ENCODE peak calls at places on chromosomes 4 and X, in four cellular contexts. One of them, this sample, is unnamed.

GRCh38 chr4:97317691-97318090 is 825.6 kb downstream of the STPG2 start:
- DNase-seq in HCT116: no peak
- DNase-seq in Karpas-422: no peak
- DNase-seq in hepatocyte: no peak
- DNase-seq in this sample: no peak

GRCh38 chr4:15665738-15666365 is 10.7 kb upstream of the FBXL5 start:
- DNase-seq in HCT116: peak; percentile 63
- DNase-seq in Karpas-422: no peak
- DNase-seq in hepatocyte: peak; percentile 21
- DNase-seq in this sample: no peak

GRCh38 chr4:16139066-16139945 is 55.5 kb upstream of the PROM1 start:
- DNase-seq in HCT116: no peak
- DNase-seq in Karpas-422: no peak
- DNase-seq in hepatocyte: no peak
- DNase-seq in this sample: no peak

GRCh38 chr4:101141230-101141629 is 206.1 kb downstream of the PPP3CA start:
- DNase-seq in HCT116: no peak
- DNase-seq in Karpas-422: no peak
- DNase-seq in hepatocyte: no peak
- DNase-seq in this sample: no peak

GRCh38 chr4:141124224-141124623 is 9.0 kb downstream of the RNF150 start:
- DNase-seq in HCT116: no peak
- DNase-seq in Karpas-422: no peak
- DNase-seq in hepatocyte: no peak
- DNase-seq in this sample: no peak

GRCh38 chrX:84133023-84133422 is 55.0 kb downstream of the RPS6KA6 start:
- DNase-seq in HCT116: no peak
- DNase-seq in Karpas-422: no peak
- DNase-seq in hepatocyte: no peak
- DNase-seq in this sample: no peak

GRCh38 chr4:129189630-129190029 is 93.7 kb downstream of the C4orf33 start:
- DNase-seq in HCT116: no peak
- DNase-seq in Karpas-422: no peak
- DNase-seq in hepatocyte: no peak
- DNase-seq in this sample: no peak

GRCh38 chr4:170391066-170391754 is 301.5 kb upstream of the AADAT start:
- DNase-seq in HCT116: no peak
- DNase-seq in Karpas-422: no peak
- DNase-seq in hepatocyte: no peak
- DNase-seq in this sample: no peak

GRCh38 chr4:26287748-26288147 is 33.1 kb upstream of the RBPJ start:
- DNase-seq in HCT116: no peak
- DNase-seq in Karpas-422: no peak
- DNase-seq in hepatocyte: no peak
- DNase-seq in this sample: no peak

GRCh38 chrX:114532093-114532805 is 51.6 kb upstream of the HTR2C start:
- DNase-seq in HCT116: no peak
- DNase-seq in Karpas-422: no peak
- DNase-seq in hepatocyte: no peak
- DNase-seq in this sample: no peak

GRCh38 chrX:39244146-39244545 is 442.9 kb downstream of the MID1IP1 start:
- DNase-seq in HCT116: no peak
- DNase-seq in Karpas-422: no peak
- DNase-seq in hepatocyte: no peak
- DNase-seq in this sample: no peak

GRCh38 chr4:98687876-98688275 is 29.5 kb upstream of the TSPAN5 start:
- DNase-seq in HCT116: no peak
- DNase-seq in Karpas-422: no peak
- DNase-seq in hepatocyte: no peak
- DNase-seq in this sample: no peak

GRCh38 chr4:90002406-90003040 is 107.9 kb downstream of the MMRN1 start:
- DNase-seq in HCT116: no peak
- DNase-seq in Karpas-422: no peak
- DNase-seq in hepatocyte: no peak
- DNase-seq in this sample: no peak

GRCh38 chr4:81723044-81723884 is 251.6 kb upstream of the RASGEF1B start:
- DNase-seq in HCT116: no peak
- DNase-seq in Karpas-422: no peak
- DNase-seq in hepatocyte: no peak
- DNase-seq in this sample: no peak
- H3K4me2 ChIP-seq in HCT116: no peak overlapping the region
- H3K4me2 ChIP-seq in Karpas-422: no peak overlapping the region
- H3K4me2 ChIP-seq in hepatocyte: peak overlapping the region; percentile 68
- H3K4me2 ChIP-seq in this sample: peak overlapping the region; percentile 50

DNA sequence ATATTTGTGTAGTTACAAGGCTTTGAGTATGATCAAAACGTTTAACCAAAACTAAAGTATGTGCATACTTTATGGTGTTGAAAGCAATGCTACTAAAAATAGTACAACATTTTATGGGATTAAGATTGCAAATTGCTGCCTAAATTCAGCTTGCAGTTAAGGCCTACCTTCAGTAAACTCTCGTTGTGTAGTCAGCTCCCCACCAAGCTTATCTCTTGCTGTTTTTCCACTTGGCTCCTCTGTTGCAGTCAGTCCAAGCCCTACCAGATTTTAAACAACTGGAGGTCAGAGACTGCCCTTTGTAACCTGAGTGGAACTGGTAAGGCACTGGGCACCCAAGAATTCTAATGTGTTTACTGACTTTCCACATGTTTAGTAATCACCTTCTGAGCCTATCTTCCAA is 25.7 kb downstream of the AFF1 start:
- DNase-seq in HCT116: no peak
- DNase-seq in Karpas-422: peak; percentile 59
- DNase-seq in hepatocyte: peak; percentile 28
- DNase-seq in this sample: peak; percentile 40
- H3K4me3 ChIP-seq in HCT116: no peak overlapping the region
- H3K4me3 ChIP-seq in Karpas-422: peak overlapping the region; percentile 43
- H3K4me3 ChIP-seq in hepatocyte: no peak overlapping the region
- H3K4me3 ChIP-seq in this sample: peak overlapping the region; percentile 60

GRCh38 chrX:151180400-151180799 is 4.0 kb downstream of the GPR50 start:
- DNase-seq in HCT116: no peak
- DNase-seq in Karpas-422: no peak
- DNase-seq in hepatocyte: no peak
- DNase-seq in this sample: no peak

GRCh38 chrX:151176351-151176750 is at the start of gene GPR50:
- DNase-seq in HCT116: no peak
- DNase-seq in Karpas-422: no peak
- DNase-seq in hepatocyte: no peak
- DNase-seq in this sample: no peak

GRCh38 chrX:151181088-151181487 is 4.7 kb downstream of the GPR50 start:
- DNase-seq in HCT116: no peak
- DNase-seq in Karpas-422: no peak
- DNase-seq in hepatocyte: no peak
- DNase-seq in this sample: no peak

GRCh38 chrX:151177141-151178027 is 1.0 kb downstream of the GPR50 start:
- DNase-seq in HCT116: no peak
- DNase-seq in Karpas-422: no peak
- DNase-seq in hepatocyte: peak; percentile 18
- DNase-seq in this sample: no peak

DNA sequence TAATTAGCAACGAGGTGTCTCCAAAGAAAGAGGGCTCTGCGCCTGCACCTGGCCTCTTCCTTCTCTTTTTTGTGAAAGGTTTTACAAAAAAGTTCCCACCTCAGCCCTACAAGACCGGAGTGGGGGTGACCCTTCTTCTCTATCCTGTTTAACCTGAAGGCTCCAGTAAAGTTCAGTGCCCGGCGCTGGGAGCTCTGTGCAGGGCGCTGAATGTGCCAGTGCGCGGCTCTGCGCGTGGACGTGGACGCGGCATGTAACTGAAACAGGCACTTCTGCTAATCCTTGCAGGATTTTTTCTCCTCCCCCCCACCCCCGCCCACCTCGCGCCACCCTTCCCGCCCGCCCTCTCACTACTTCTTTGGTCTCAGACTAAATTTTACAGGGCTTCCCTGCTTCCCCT is 2.4 kb downstream of the GPR50 start:
- DNase-seq in HCT116: no peak
- DNase-seq in Karpas-422: no peak
- DNase-seq in hepatocyte: no peak
- DNase-seq in this sample: no peak
- H3K4me2 ChIP-seq in HCT116: no peak overlapping the region
- H3K4me2 ChIP-seq in Karpas-422: no peak overlapping the region
- H3K4me2 ChIP-seq in hepatocyte: peak overlapping the region; percentile 80
- H3K4me2 ChIP-seq in this sample: no peak overlapping the region

DNA sequence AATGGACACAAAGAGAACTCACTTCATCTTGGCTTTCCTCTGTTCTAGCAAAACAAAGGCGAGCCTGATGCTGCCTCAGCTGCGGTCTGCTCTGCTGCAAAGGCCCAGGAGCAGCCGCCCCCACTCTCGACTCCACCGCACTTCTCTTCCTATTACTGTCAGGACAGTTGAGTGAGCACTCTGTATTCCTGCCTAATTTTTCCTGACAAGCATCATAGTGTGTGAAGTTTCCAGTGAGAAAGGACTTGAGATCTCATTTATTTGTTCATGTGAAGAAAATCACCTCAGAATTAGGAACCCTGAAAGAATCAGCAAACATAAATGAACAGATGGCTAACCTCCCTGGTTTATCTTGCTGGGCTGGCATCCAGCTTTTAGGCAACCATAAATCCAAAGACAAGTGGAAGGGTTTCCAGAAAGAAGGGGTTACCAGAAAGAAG is 15.6 kb downstream of the SCARB2 start:
- DNase-seq in HCT116: no peak
- DNase-seq in Karpas-422: no peak
- DNase-seq in hepatocyte: peak; percentile 62
- DNase-seq in this sample: no peak
- H3K4me3 ChIP-seq in HCT116: no peak overlapping the region
- H3K4me3 ChIP-seq in Karpas-422: no peak overlapping the region
- H3K4me3 ChIP-seq in hepatocyte: no peak overlapping the region
- H3K4me3 ChIP-seq in this sample: no peak overlapping the region

GRCh38 chrX:131187234-131187633 is 101.9 kb downstream of the IGSF1 start:
- DNase-seq in HCT116: no peak
- DNase-seq in Karpas-422: no peak
- DNase-seq in hepatocyte: no peak
- DNase-seq in this sample: no peak
- H3K4me2 ChIP-seq in HCT116: no peak overlapping the region
- H3K4me2 ChIP-seq in Karpas-422: no peak overlapping the region
- H3K4me2 ChIP-seq in hepatocyte: no peak overlapping the region
- H3K4me2 ChIP-seq in this sample: no peak overlapping the region

DNA sequence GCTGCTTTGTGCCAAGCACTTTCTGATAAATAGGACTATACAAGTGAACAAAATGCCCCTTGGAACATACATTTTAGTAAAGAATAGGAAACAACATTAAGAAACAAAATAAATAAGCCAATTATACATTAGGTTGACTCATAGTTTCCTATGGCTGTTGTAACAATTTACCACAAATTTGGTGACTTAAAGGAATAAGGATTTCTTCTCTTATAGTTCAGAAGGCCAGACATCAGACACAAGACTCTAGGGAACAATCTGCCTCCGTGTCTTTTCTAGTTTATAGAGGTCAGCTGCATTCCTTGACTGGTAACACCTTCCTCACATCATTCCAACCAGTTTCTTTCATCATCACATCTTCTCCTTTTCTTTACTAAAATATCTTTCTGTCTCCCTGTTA is 235.9 kb upstream of the PCDH18 start:
- DNase-seq in HCT116: no peak
- DNase-seq in Karpas-422: no peak
- DNase-seq in hepatocyte: no peak
- DNase-seq in this sample: no peak
- H3K4me3 ChIP-seq in HCT116: no peak overlapping the region
- H3K4me3 ChIP-seq in Karpas-422: no peak overlapping the region
- H3K4me3 ChIP-seq in hepatocyte: no peak overlapping the region
- H3K4me3 ChIP-seq in this sample: no peak overlapping the region

DNA sequence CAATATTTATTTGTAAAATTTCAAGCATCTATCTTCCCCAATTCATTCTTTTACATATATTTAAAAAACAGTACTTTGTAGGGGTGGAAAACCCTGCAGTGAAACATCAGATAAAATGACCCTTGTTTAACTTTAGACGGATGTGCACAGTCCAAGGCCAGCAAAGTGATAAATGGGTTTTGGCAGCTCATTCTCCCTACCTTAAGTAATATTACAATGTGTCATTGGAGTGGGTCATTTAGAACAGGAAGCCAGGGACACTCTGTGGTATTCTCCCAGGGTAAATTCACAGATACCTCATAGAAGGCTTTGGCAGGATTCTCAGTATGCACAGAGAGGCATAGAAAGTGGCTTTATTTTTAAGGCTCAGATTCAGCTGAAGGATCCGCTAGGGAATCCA is 206.6 kb downstream of the RASL11B start:
- DNase-seq in HCT116: no peak
- DNase-seq in Karpas-422: no peak
- DNase-seq in hepatocyte: no peak
- DNase-seq in this sample: no peak
- H3K4me2 ChIP-seq in HCT116: no peak overlapping the region
- H3K4me2 ChIP-seq in Karpas-422: no peak overlapping the region
- H3K4me2 ChIP-seq in hepatocyte: no peak overlapping the region
- H3K4me2 ChIP-seq in this sample: no peak overlapping the region